ENCODE peak calls at places on chromosomes 16 and 17, in six cellular contexts. One of them, this sample, is unnamed.

GRCh38 chr17:30236807-30237206 is 1.3 kb upstream of the SLC6A4 start:
- DNase-seq in thoracic aorta: peak
- DNase-seq in pancreas: peak
- DNase-seq in HCT116: peak
- DNase-seq in uterus: no peak
- DNase-seq in WERI-Rb-1: no peak
- DNase-seq in this sample: peak

GRCh38 chr16:59121411-59121810 is 387.3 kb upstream of the GOT2 start:
- DNase-seq in thoracic aorta: no peak
- DNase-seq in pancreas: no peak
- DNase-seq in HCT116: no peak
- DNase-seq in uterus: no peak
- DNase-seq in WERI-Rb-1: no peak
- DNase-seq in this sample: no peak

GRCh38 chr17:37527249-37527851 is 37.7 kb downstream of the DUSP14 start:
- DNase-seq in thoracic aorta: no peak
- DNase-seq in pancreas: no peak
- DNase-seq in HCT116: peak
- DNase-seq in uterus: no peak
- DNase-seq in WERI-Rb-1: peak
- DNase-seq in this sample: no peak

GRCh38 chr17:19508327-19508867 is 25.3 kb upstream of the SLC47A1 start:
- DNase-seq in thoracic aorta: no peak
- DNase-seq in pancreas: peak
- DNase-seq in HCT116: no peak
- DNase-seq in uterus: peak
- DNase-seq in WERI-Rb-1: peak
- DNase-seq in this sample: no peak

GRCh38 chr17:79909121-79909520 is 69.9 kb upstream of the CBX4 start:
- DNase-seq in thoracic aorta: no peak
- DNase-seq in pancreas: no peak
- DNase-seq in HCT116: no peak
- DNase-seq in uterus: no peak
- DNase-seq in WERI-Rb-1: no peak
- DNase-seq in this sample: no peak

GRCh38 chr17:31510273-31511175 is 119.0 kb downstream of the RAB11FIP4 start:
- DNase-seq in thoracic aorta: no peak
- DNase-seq in pancreas: no peak
- DNase-seq in HCT116: no peak
- DNase-seq in uterus: no peak
- DNase-seq in WERI-Rb-1: no peak
- DNase-seq in this sample: no peak

GRCh38 chr16:80974649-80975376 is 31.9 kb downstream of the CMC2 start:
- DNase-seq in thoracic aorta: no peak
- DNase-seq in pancreas: no peak
- DNase-seq in HCT116: peak
- DNase-seq in uterus: no peak
- DNase-seq in WERI-Rb-1: peak
- DNase-seq in this sample: no peak

GRCh38 chr16:9007177-9007794 is 43.6 kb upstream of the USP7 start:
- DNase-seq in thoracic aorta: no peak
- DNase-seq in pancreas: no peak
- DNase-seq in HCT116: no peak
- DNase-seq in uterus: no peak
- DNase-seq in WERI-Rb-1: no peak
- DNase-seq in this sample: no peak

GRCh38 chr17:2075336-2076056 is 20.6 kb downstream of the HIC1 start:
- DNase-seq in thoracic aorta: no peak
- DNase-seq in pancreas: no peak
- DNase-seq in HCT116: no peak
- DNase-seq in uterus: peak
- DNase-seq in WERI-Rb-1: no peak
- DNase-seq in this sample: no peak

GRCh38 chr16:74466872-74467271 is 45.6 kb upstream of the CLEC18B start:
- DNase-seq in thoracic aorta: no peak
- DNase-seq in pancreas: no peak
- DNase-seq in HCT116: no peak
- DNase-seq in uterus: no peak
- DNase-seq in WERI-Rb-1: no peak
- DNase-seq in this sample: no peak

GRCh38 chr16:64478258-64478906 is 643.5 kb downstream of the CDH11 start:
- DNase-seq in thoracic aorta: peak
- DNase-seq in pancreas: peak
- DNase-seq in HCT116: no peak
- DNase-seq in uterus: no peak
- DNase-seq in WERI-Rb-1: no peak
- DNase-seq in this sample: no peak

GRCh38 chr17:7927596-7927995 is 2.1 kb downstream of the KCNAB3 start:
- DNase-seq in thoracic aorta: no peak
- DNase-seq in pancreas: no peak
- DNase-seq in HCT116: no peak
- DNase-seq in uterus: no peak
- DNase-seq in WERI-Rb-1: no peak
- DNase-seq in this sample: peak

GRCh38 chr17:48804936-48805411 is 12.1 kb downstream of the TTLL6 start:
- DNase-seq in thoracic aorta: no peak
- DNase-seq in pancreas: peak
- DNase-seq in HCT116: peak
- DNase-seq in uterus: peak
- DNase-seq in WERI-Rb-1: peak
- DNase-seq in this sample: no peak
- TF ChIP-seq CTCF in thoracic aorta: peak
- TF ChIP-seq CTCF in pancreas: peak
- TF ChIP-seq CTCF in HCT116: peak
- TF ChIP-seq CTCF in uterus: peak
- TF ChIP-seq CTCF in WERI-Rb-1: peak
- TF ChIP-seq CTCF in this sample: peak

DNA sequence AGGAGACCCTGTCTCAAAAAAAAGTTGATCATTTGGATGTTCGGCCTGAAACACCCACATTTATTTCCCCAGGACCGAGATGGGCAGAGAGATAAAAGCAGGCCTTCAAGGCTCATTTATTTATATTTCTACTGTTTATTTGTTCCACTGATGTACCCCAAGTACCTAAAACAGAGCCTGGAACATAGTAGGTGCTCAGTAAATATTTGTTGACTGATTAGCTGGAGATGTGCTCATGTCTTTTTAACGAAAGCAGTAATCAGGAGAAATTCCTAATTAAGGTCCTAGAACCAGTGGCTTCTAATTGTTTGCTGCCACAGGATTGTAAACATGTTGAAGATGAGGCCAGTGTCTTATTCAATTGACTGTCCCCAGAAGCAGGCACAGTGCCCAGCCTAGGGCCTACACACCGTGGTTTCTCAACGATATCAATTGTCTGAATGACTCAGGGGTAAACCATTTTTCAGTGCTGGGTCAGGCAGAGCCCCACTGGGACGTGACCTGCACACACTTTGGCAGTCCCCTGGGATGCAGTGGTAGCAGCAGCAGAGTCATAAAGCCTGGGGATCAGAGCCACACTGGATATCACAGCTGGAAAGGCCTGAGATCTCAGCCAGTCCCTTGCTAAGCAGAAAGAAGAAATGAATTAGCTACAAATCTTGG is 34.8 kb downstream of the SOST start:
- DNase-seq in thoracic aorta: no peak
- DNase-seq in pancreas: no peak
- DNase-seq in HCT116: peak
- DNase-seq in uterus: no peak
- DNase-seq in WERI-Rb-1: no peak
- DNase-seq in this sample: peak
- H3K27ac ChIP-seq in thoracic aorta: no peak
- H3K27ac ChIP-seq in pancreas: peak
- H3K27ac ChIP-seq in HCT116: no peak
- H3K27ac ChIP-seq in uterus: no peak
- H3K27ac ChIP-seq in WERI-Rb-1: no peak
- H3K27ac ChIP-seq in this sample: no peak

DNA sequence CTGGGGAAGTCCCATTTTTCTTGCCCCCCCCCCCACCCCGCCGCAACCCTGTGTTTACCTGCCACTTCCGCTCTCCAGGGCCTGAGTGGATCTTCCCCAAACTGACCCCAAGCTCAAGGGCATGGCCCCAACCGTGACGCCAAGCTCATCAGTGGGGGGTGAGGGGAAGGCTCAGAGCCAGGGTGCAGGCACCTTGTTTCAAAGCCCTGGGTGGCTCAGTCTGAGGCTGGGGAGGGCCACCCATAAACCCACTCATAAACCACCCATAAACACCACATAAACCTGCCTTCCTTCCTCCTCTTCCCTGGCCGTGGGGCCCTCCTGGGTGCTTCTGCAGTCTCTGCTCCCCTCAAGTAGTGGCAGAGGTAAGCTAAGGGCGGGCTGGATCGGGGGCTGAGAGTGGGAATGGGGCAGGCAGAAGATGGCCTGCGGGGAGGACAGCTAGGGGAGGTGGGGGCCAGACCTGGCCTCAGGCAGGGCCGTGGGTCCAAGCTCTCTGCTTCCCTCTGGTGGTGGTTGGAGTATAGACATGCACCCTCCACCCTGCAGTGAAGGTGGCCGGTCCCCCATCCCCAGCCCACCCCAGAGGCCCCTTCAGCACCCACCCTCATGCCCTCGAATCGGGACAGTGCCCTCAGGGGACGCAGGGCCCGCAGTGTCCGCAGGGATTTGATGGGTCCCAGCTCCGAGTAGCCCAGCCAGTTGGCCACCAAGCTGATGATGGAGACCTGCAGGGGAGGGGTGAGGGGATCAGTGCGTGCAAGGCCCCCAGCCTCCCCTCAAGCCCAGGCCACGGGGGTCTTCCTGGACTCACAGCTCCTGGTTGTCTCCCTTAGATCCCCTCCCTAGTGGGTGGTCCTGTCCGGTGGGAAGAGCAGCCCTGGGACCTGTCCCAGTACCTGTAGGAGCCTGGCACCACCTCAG is 14.6 kb upstream of the CD79B start:
- DNase-seq in thoracic aorta: no peak
- DNase-seq in pancreas: peak
- DNase-seq in HCT116: peak
- DNase-seq in uterus: no peak
- DNase-seq in WERI-Rb-1: peak
- DNase-seq in this sample: no peak
- H3K4me3 ChIP-seq in thoracic aorta: no peak
- H3K4me3 ChIP-seq in pancreas: no peak
- H3K4me3 ChIP-seq in HCT116: no peak
- H3K4me3 ChIP-seq in uterus: no peak
- H3K4me3 ChIP-seq in WERI-Rb-1: no peak
- H3K4me3 ChIP-seq in this sample: no peak

GRCh38 chr16:17245727-17246576 is 224.8 kb downstream of the XYLT1 start:
- DNase-seq in thoracic aorta: no peak
- DNase-seq in pancreas: no peak
- DNase-seq in HCT116: no peak
- DNase-seq in uterus: no peak
- DNase-seq in WERI-Rb-1: no peak
- DNase-seq in this sample: no peak

GRCh38 chr16:17246577-17246885 is 224.2 kb downstream of the XYLT1 start:
- DNase-seq in thoracic aorta: no peak
- DNase-seq in pancreas: no peak
- DNase-seq in HCT116: no peak
- DNase-seq in uterus: no peak
- DNase-seq in WERI-Rb-1: no peak
- DNase-seq in this sample: no peak

GRCh38 chr16:17246974-17247718 is 223.6 kb downstream of the XYLT1 start:
- DNase-seq in thoracic aorta: no peak
- DNase-seq in pancreas: no peak
- DNase-seq in HCT116: no peak
- DNase-seq in uterus: no peak
- DNase-seq in WERI-Rb-1: no peak
- DNase-seq in this sample: no peak

GRCh38 chr16:17252064-17252463 is 218.7 kb downstream of the XYLT1 start:
- DNase-seq in thoracic aorta: no peak
- DNase-seq in pancreas: no peak
- DNase-seq in HCT116: no peak
- DNase-seq in uterus: no peak
- DNase-seq in WERI-Rb-1: no peak
- DNase-seq in this sample: no peak

GRCh38 chr16:17251496-17251895 is 219.3 kb downstream of the XYLT1 start:
- DNase-seq in thoracic aorta: no peak
- DNase-seq in pancreas: no peak
- DNase-seq in HCT116: no peak
- DNase-seq in uterus: no peak
- DNase-seq in WERI-Rb-1: no peak
- DNase-seq in this sample: no peak
- TF ChIP-seq CTCF in thoracic aorta: no peak
- TF ChIP-seq CTCF in pancreas: no peak
- TF ChIP-seq CTCF in HCT116: peak
- TF ChIP-seq CTCF in uterus: no peak
- TF ChIP-seq CTCF in WERI-Rb-1: peak
- TF ChIP-seq CTCF in this sample: no peak

DNA sequence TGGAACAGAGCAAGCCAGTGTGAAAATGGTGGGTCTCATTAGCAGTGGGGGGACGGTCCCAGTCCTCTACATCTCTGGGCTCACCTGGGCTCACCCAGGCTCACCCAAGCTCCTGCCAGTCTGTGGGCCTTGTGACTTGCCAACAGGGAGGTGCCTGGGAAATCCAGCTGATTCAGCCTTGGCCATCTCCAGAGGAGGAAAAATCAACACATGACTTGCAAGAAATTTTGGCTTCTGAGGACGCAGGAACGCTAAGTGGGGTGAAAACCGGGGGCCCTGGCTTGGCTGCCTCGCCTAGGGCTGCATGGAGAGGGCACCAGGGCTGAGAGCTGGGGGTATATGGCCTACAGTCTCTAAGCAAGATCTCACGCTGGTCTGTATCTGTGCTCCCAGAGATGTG is 47.7 kb downstream of the VAC14 start:
- DNase-seq in thoracic aorta: no peak
- DNase-seq in pancreas: no peak
- DNase-seq in HCT116: no peak
- DNase-seq in uterus: no peak
- DNase-seq in WERI-Rb-1: no peak
- DNase-seq in this sample: no peak
- H3K27ac ChIP-seq in thoracic aorta: peak
- H3K27ac ChIP-seq in pancreas: no peak
- H3K27ac ChIP-seq in HCT116: no peak
- H3K27ac ChIP-seq in uterus: peak
- H3K27ac ChIP-seq in WERI-Rb-1: no peak
- H3K27ac ChIP-seq in this sample: no peak

DNA sequence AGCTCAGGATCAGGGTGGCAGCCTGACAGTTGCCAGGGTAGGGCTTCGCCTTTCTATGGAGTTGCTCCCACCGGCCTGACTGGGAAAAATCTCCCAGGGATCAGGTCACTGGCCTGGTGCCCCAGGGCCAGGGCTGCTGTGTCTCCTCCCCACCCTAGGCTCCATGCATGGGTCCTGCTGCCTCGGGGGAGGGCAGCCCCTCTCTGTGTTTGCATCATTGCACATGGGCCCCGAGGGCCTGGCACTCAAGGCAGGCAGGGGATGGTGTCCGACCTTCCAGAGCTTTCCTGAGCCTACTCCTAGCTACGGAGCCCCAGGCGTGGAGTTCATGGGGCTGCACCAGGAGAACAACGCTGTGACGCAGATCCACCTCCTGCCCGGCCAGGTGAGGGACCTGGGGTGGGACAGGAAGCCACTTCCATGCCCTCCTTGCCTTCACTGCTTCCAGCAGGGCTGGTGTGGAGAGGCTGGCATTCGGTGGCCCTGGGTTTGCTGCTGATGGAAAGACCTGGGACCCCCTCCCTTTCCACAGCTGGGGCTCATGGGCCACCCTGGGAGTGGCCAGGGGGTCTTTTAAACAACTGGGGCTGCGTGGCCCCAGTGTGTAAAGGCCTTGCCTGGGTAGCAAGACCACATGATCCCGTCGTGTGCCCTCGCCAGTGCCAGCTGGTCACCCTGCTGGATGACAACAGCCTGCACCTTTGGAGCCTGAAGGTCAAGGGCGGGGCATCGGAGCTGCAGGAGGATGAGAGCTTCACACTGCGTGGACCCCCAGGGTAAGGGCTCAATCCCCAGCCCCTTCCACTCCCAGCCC is 29.5 kb upstream of the MYO15B start:
- DNase-seq in thoracic aorta: no peak
- DNase-seq in pancreas: no peak
- DNase-seq in HCT116: no peak
- DNase-seq in uterus: no peak
- DNase-seq in WERI-Rb-1: no peak
- DNase-seq in this sample: no peak
- H3K4me3 ChIP-seq in thoracic aorta: no peak
- H3K4me3 ChIP-seq in pancreas: no peak
- H3K4me3 ChIP-seq in HCT116: no peak
- H3K4me3 ChIP-seq in uterus: no peak
- H3K4me3 ChIP-seq in WERI-Rb-1: no peak
- H3K4me3 ChIP-seq in this sample: no peak

This sample was measured in coronary artery.